ENCODE peak calls at places on chromosomes 7 and 10, in nine cellular contexts. I, W, N, J, D, Y, X, V and A are unnamed samples.

GRCh38 chr10:3757250-3757637 is 27.8 kb downstream of the KLF6 start:
- DNase-seq in I (no peak), D (no peak), X (no peak), J (no peak), N (peak), W (peak), V (no peak), Y (no peak), A (no peak)

GRCh38 chr7:2437136-2437535 is 33.7 kb downstream of the CHST12 start:
- DNase-seq in J (no peak), I (no peak), V (peak), X (no peak), D (no peak), N (no peak), W (no peak), Y (no peak), A (no peak)

GRCh38 chr7:131861620-131862346 is 305.4 kb upstream of the PODXL start:
- DNase-seq in I (peak), W (no peak), D (no peak), Y (no peak), V (no peak), N (no peak), X (no peak), J (no peak), A (no peak)

GRCh38 chr7:2479276-2480070 is 3.3 kb upstream of the GRIFIN start:
- DNase-seq in W (no peak), V (no peak), J (no peak), Y (no peak), D (no peak), X (no peak), N (no peak), I (no peak), A (no peak)

GRCh38 chr10:63901916-63902315 is 380.7 kb downstream of the REEP3 start:
- DNase-seq in N (no peak), W (no peak), D (no peak), V (no peak), J (no peak), Y (no peak), I (no peak), X (no peak), A (no peak)

GRCh38 chr10:95604630-95605029 is 43.5 kb upstream of the SORBS1 start:
- DNase-seq in W (no peak), X (no peak), I (no peak), D (no peak), Y (no peak), N (no peak), V (no peak), J (no peak), A (no peak)

GRCh38 chr7:154564676-154565075 is 438.2 kb downstream of the PAXIP1 start:
- DNase-seq in V (no peak), N (no peak), J (no peak), W (no peak), I (no peak), Y (no peak), D (no peak), X (no peak), A (no peak)

GRCh38 chr7:33339074-33339805 is 209.9 kb downstream of the BBS9 start:
- DNase-seq in W (no peak), D (peak), J (no peak), I (no peak), V (no peak), Y (no peak), N (no peak), X (no peak), A (no peak)

GRCh38 chr10:79260803-79261740 is 86.2 kb upstream of the PPIF start:
- DNase-seq in X (no peak), I (peak), W (no peak), V (no peak), Y (no peak), J (no peak), D (no peak), N (no peak), A (no peak)

GRCh38 chr7:4214501-4215155 is 467.5 kb upstream of the FOXK1 start:
- DNase-seq in N (no peak), V (no peak), D (no peak), Y (no peak), J (no peak), W (no peak), X (no peak), I (no peak), A (no peak)

GRCh38 chr10:25245171-25245570 is 70.4 kb downstream of the GPR158 start:
- DNase-seq in D (no peak), J (no peak), I (no peak), V (no peak), N (no peak), X (no peak), W (no peak), Y (no peak), A (no peak)

GRCh38 chr10:3467052-3467906 is 294.7 kb upstream of the PITRM1 start:
- DNase-seq in J (peak), X (no peak), Y (no peak), W (no peak), D (peak), I (no peak), N (peak), V (peak), A (no peak)

GRCh38 chr10:118161434-118161833 is 114.7 kb upstream of the RAB11FIP2 start:
- DNase-seq in V (no peak), N (no peak), I (no peak), Y (no peak), W (no peak), X (no peak), J (no peak), D (no peak), A (no peak)

GRCh38 chr7:139341776-139342244 is 673 bp downstream of the FMC1 start:
- DNase-seq in X (no peak), V (no peak), J (peak), Y (no peak), I (no peak), W (no peak), N (no peak), D (no peak), A (peak)

GRCh38 chr7:81501220-81501619 is 268.6 kb downstream of the HGF start:
- DNase-seq in D (peak), V (no peak), W (no peak), Y (no peak), I (no peak), J (no peak), N (no peak), X (no peak), A (no peak)

GRCh38 chr10:62687230-62687748 is 117.2 kb upstream of the ADO start:
- DNase-seq in X (no peak), N (no peak), W (no peak), I (no peak), V (no peak), D (peak), J (peak), Y (no peak), A (no peak)

GRCh38 chr7:140084972-140085371 is 22.2 kb upstream of the PARP12 start:
- DNase-seq in W (no peak), J (no peak), N (peak), I (no peak), Y (peak), D (no peak), X (no peak), V (no peak), A (no peak)

GRCh38 chr7:155322530-155322929 is 24.9 kb downstream of the INSIG1 start:
- DNase-seq in X (no peak), D (peak), N (no peak), Y (no peak), W (peak), V (no peak), I (no peak), J (no peak), A (no peak)

GRCh38 chr7:126700807-126701604 is 551.7 kb downstream of the GRM8 start:
- DNase-seq in V (no peak), W (peak), X (peak), D (peak), N (peak), J (peak), I (peak), Y (peak), A (peak)

GRCh38 chr10:75137533-75138438 is 26.3 kb downstream of the SAMD8 start:
- DNase-seq in D (peak), X (no peak), I (no peak), J (peak), Y (no peak), N (peak), W (peak), V (no peak), A (no peak)

GRCh38 chr10:74083304-74083703 is 67.3 kb downstream of the AP3M1 start:
- DNase-seq in J (no peak), V (no peak), X (no peak), D (no peak), Y (no peak), W (no peak), N (no peak), I (no peak), A (no peak)

GRCh38 chr7:45052011-45052410 is 36.8 kb downstream of the NACAD start:
- DNase-seq in V (peak), Y (no peak), D (no peak), W (no peak), I (no peak), N (no peak), J (no peak), X (peak), A (no peak)

GRCh38 chr7:108073305-108074070 is 56.7 kb downstream of the LAMB4 start:
- DNase-seq in D (no peak), Y (no peak), X (no peak), J (no peak), I (no peak), N (no peak), V (no peak), W (no peak), A (no peak)

GRCh38 chr7:150966002-150966401 is 12.1 kb downstream of the KCNH2 start:
- DNase-seq in J (no peak), I (no peak), D (no peak), N (no peak), V (no peak), Y (no peak), X (no peak), W (no peak), A (no peak)